ENCODE peak calls at places on chromosomes 16 and 17, in five cellular contexts. T, H, X, Y and G are unnamed samples.

GRCh38 chr17:41968676-41969075 is 2.1 kb downstream of the CNP start:
- DNase-seq in T (no peak), H (no peak), X (no peak), Y (no peak), G (no peak)

GRCh38 chr16:30559690-30560089 is 1.5 kb upstream of the ZNF764 start:
- DNase-seq in T (no peak), H (no peak), X (no peak), Y (no peak), G (no peak)

GRCh38 chr17:16288860-16289571 is 64.3 kb downstream of the CENPV start:
- DNase-seq in T (peak), H (no peak), X (no peak), Y (peak), G (no peak)

GRCh38 chr17:37779554-37779953 is 34.7 kb upstream of the HNF1B start:
- DNase-seq in T (no peak), H (no peak), X (no peak), Y (no peak), G (no peak)

GRCh38 chr17:76398523-76399174 is 14.2 kb downstream of the SPHK1 start:
- DNase-seq in T (no peak), H (no peak), X (no peak), Y (no peak), G (no peak)

GRCh38 chr17:16442594-16443389 is 27.4 kb downstream of the TRPV2 start:
- DNase-seq in T (no peak), H (no peak), X (no peak), Y (no peak), G (no peak)

GRCh38 chr17:64546716-64547115 is 39.9 kb downstream of the CEP95 start:
- DNase-seq in T (no peak), H (no peak), X (no peak), Y (peak), G (no peak)

GRCh38 chr16:17397499-17397891 is 73.3 kb downstream of the XYLT1 start:
- DNase-seq in T (peak), H (peak), X (no peak), Y (no peak), G (peak)

GRCh38 chr17:3639981-3640596 is 3.5 kb downstream of the CTNS start:
- DNase-seq in T (no peak), H (no peak), X (no peak), Y (no peak), G (no peak)

GRCh38 chr17:17004251-17004996 is 32.5 kb upstream of the TNFRSF13B start:
- DNase-seq in T (no peak), H (no peak), X (no peak), Y (no peak), G (no peak)

GRCh38 chr16:76943936-76944335 is 247.1 kb upstream of the MON1B start:
- DNase-seq in T (no peak), H (no peak), X (no peak), Y (no peak), G (no peak)

GRCh38 chr17:9021985-9022552 is 759 bp downstream of the NTN1 start:
- DNase-seq in T (no peak), H (no peak), X (no peak), Y (no peak), G (no peak)

GRCh38 chr16:70590722-70591438 is 55.5 kb upstream of the IL34 start:
- DNase-seq in T (no peak), H (no peak), X (no peak), Y (no peak), G (no peak)

GRCh38 chr16:15682105-15682570 is 32.1 kb downstream of the NDE1 start:
- DNase-seq in T (peak), H (no peak), X (peak), Y (peak), G (peak)

GRCh38 chr16:21610006-21610544 is 10.7 kb downstream of the METTL9 start:
- DNase-seq in T (no peak), H (no peak), X (no peak), Y (no peak), G (no peak)

GRCh38 chr16:4882261-4882632 is 35.0 kb downstream of the UBN1 start:
- DNase-seq in T (no peak), H (no peak), X (no peak), Y (no peak), G (no peak)

GRCh38 chr17:3635474-3636153 is 436 bp downstream of the SHPK start:
- DNase-seq in T (no peak), H (peak), X (no peak), Y (no peak), G (peak)

GRCh38 chr16:71287454-71287853 is 1.7 kb downstream of the CMTR2 start:
- DNase-seq in T (no peak), H (no peak), X (no peak), Y (no peak), G (no peak)

GRCh38 chr17:9875441-9875840 is 29.6 kb downstream of the RCVRN start:
- DNase-seq in T (no peak), H (no peak), X (no peak), Y (no peak), G (peak)

GRCh38 chr16:56871172-56871593 is 6.2 kb downstream of the SLC12A3 start:
- DNase-seq in T (peak), H (peak), X (no peak), Y (no peak), G (peak)

GRCh38 chr16:68978303-68978954 is 127.0 kb upstream of the HAS3 start:
- DNase-seq in T (no peak), H (no peak), X (no peak), Y (no peak), G (no peak)

GRCh38 chr17:17570207-17570797 is 21.2 kb downstream of the PEMT start:
- DNase-seq in T (peak), H (peak), X (no peak), Y (peak), G (peak)

GRCh38 chr17:72233981-72234380 is 113.2 kb downstream of the SOX9 start:
- DNase-seq in T (no peak), H (no peak), X (no peak), Y (no peak), G (no peak)

GRCh38 chr16:89256651-89257254 is 39.2 kb downstream of the ZNF778 start:
- DNase-seq in T (no peak), H (peak), X (peak), Y (peak), G (peak)

GRCh38 chr17:20987511-20987910 is 55.3 kb downstream of the USP22 start:
- DNase-seq in T (no peak), H (no peak), X (no peak), Y (no peak), G (no peak)

GRCh38 chr17:3916825-3917224 is 560 bp upstream of the P2RX1 start:
- DNase-seq in T (no peak), H (peak), X (no peak), Y (no peak), G (no peak)

GRCh38 chr17:72492494-72492893 is 371.7 kb downstream of the SOX9 start:
- DNase-seq in T (no peak), H (no peak), X (no peak), Y (no peak), G (no peak)

GRCh38 chr17:39671651-39672521 is 3.6 kb downstream of the PNMT start:
- DNase-seq in T (peak), H (peak), X (no peak), Y (peak), G (peak)

GRCh38 chr16:30112197-30113030 is 923 bp downstream of the GDPD3 start:
- DNase-seq in T (peak), H (peak), X (peak), Y (peak), G (peak)

GRCh38 chr16:30356401-30357084 is 1.4 kb upstream of the CD2BP2 start:
- DNase-seq in T (no peak), H (peak), X (peak), Y (no peak), G (no peak)

GRCh38 chr16:48659940-48660339 is 50.0 kb upstream of the N4BP1 start:
- DNase-seq in T (no peak), H (no peak), X (no peak), Y (no peak), G (no peak)

GRCh38 chr16:58716468-58716867 is 17.6 kb downstream of the GOT2 start:
- DNase-seq in T (no peak), H (no peak), X (no peak), Y (no peak), G (no peak)

GRCh38 chr17:44005865-44006580 is 1.6 kb downstream of the NAGS start:
- DNase-seq in T (peak), H (peak), X (peak), Y (no peak), G (peak)
- TF ChIP-seq CTCF in T (no peak), H (no peak), X (peak), Y (no peak), G (no peak)

GRCh38 chr16:12215302-12216105 is 239.0 kb downstream of the SNX29 start:
- DNase-seq in T (no peak), H (no peak), X (no peak), Y (no peak), G (no peak)
- TF ChIP-seq CTCF in T (no peak), H (no peak), X (no peak), Y (no peak), G (peak)

GRCh38 chr16:3282103-3282746 is 1.1 kb upstream of the ZNF263 start:
- DNase-seq in T (no peak), H (no peak), X (no peak), Y (no peak), G (peak)
- TF ChIP-seq CTCF in T (no peak), H (no peak), X (no peak), Y (no peak), G (no peak)

GRCh38 chr16:9949396-9949795 is 232.8 kb downstream of the GRIN2A start:
- DNase-seq in T (no peak), H (no peak), X (no peak), Y (no peak), G (no peak)

GRCh38 chr16:9948933-9949332 is 233.3 kb downstream of the GRIN2A start:
- DNase-seq in T (no peak), H (no peak), X (no peak), Y (no peak), G (no peak)

GRCh38 chr16:9941245-9941644 is 241.0 kb downstream of the GRIN2A start:
- DNase-seq in T (no peak), H (no peak), X (no peak), Y (no peak), G (no peak)

GRCh38 chr16:9943121-9943520 is 239.1 kb downstream of the GRIN2A start:
- DNase-seq in T (no peak), H (no peak), X (no peak), Y (peak), G (no peak)

GRCh38 chr16:9946022-9946720 is 236.1 kb downstream of the GRIN2A start:
- DNase-seq in T (no peak), H (no peak), X (no peak), Y (no peak), G (no peak)
- TF ChIP-seq CTCF in T (no peak), H (no peak), X (no peak), Y (no peak), G (no peak)

GRCh38 chr17:78422267-78422605 is 43.8 kb downstream of the PGS1 start:
- DNase-seq in T (no peak), H (no peak), X (no peak), Y (no peak), G (no peak)
- TF ChIP-seq CTCF in T (no peak), H (no peak), X (peak), Y (peak), G (no peak)

GRCh38 chr17:46851029-46851741 is at the start of gene WNT9B:
- DNase-seq in T (peak), H (peak), X (no peak), Y (no peak), G (peak)
- TF ChIP-seq CTCF in T (peak), H (no peak), X (no peak), Y (no peak), G (no peak)

GRCh38 chr17:36534881-36535668 is at the start of gene PIGW:
- DNase-seq in T (peak), H (peak), X (peak), Y (peak), G (peak)

GRCh38 chr17:36532435-36532975 is 2.2 kb downstream of the MYO19 start:
- DNase-seq in T (no peak), H (peak), X (no peak), Y (no peak), G (no peak)

GRCh38 chr17:36534117-36534880 is at the start of gene MYO19:
- DNase-seq in T (peak), H (peak), X (peak), Y (peak), G (peak)

DNA sequence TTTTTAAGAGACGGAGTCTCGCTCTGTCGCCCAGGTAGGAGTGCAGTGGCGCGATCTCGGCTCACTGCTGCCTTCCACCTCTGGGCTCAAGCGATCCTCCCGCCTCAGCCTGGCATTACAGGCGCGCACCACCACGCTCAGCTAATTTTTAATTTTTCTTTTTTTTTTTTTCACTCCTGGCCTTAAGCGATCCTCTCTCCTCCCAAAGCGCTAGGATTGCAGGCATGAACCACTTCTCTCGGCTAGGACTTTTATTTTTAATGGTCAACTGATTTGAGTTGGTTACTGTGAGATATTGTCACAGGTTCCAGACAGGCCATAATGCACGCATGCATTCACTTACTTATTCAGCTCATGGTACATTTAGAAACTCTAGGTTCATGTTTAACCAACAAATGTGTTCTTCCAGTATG is 888 bp downstream of the PIGW start:
- DNase-seq in T (no peak), H (no peak), X (no peak), Y (no peak), G (no peak)
- TF ChIP-seq CTCF in T (peak), H (no peak), X (no peak), Y (no peak), G (peak)

DNA sequence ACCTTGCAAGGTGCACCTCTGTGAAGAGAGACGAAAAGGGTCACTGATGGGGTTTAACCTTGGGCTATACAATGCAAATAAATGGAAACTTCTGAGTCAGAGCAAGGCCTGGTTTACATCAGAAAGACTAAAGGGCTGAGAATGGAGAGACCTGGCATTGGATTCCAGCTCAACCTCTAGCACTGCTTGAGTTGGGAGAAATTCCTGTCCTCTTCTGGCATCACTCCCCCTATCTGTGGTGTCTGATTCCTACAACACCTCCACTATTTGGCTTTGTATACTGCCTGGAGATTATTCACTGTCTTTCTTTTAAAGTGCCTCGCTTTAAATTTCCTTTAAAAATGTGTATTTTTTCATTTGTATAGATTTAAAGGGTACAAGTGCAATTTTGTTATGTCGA is 68.8 kb downstream of the GPR139 start:
- DNase-seq in T (no peak), H (no peak), X (no peak), Y (no peak), G (no peak)
- TF ChIP-seq CTCF in T (no peak), H (no peak), X (no peak), Y (no peak), G (no peak)

GRCh38 chr17:66548659-66549311 is 246.4 kb downstream of the PRKCA start:
- DNase-seq in T (no peak), H (no peak), X (no peak), Y (no peak), G (no peak)
- TF ChIP-seq CTCF in T (no peak), H (no peak), X (no peak), Y (no peak), G (no peak)